ENCODE peak calls at places on chromosomes 6 and 20, in seven cellular contexts. X, T, Q, B, A, R and P are unnamed samples.

GRCh38 chr6:154502564-154502963 is 7.9 kb downstream of the CNKSR3 start:
- DNase-seq in A (no peak), Q (no peak), R (no peak), T (no peak), B (no peak), X (no peak), P (no peak)

GRCh38 chr6:166934174-166934573 is 22.2 kb downstream of the RNASET2 start:
- DNase-seq in R (no peak), B (no peak), X (no peak), A (no peak), T (no peak), Q (no peak), P (no peak)

GRCh38 chr6:141418076-141418475 is 714.6 kb upstream of the GJE1 start:
- DNase-seq in Q (no peak), R (no peak), T (no peak), A (no peak), X (no peak), B (no peak), P (no peak)

GRCh38 chr6:136753624-136754023 is 38.7 kb downstream of the MAP3K5 start:
- DNase-seq in A (no peak), R (no peak), B (no peak), X (peak), Q (no peak), T (no peak), P (no peak)

GRCh38 chr6:89067796-89068195 is 12.8 kb upstream of the PNRC1 start:
- DNase-seq in B (no peak), X (no peak), A (no peak), T (no peak), R (no peak), Q (no peak), P (no peak)

GRCh38 chr20:64131406-64131805 is 24.0 kb upstream of the NPBWR2 start:
- DNase-seq in Q (no peak), A (no peak), T (peak), B (no peak), R (peak), X (no peak), P (peak)

GRCh38 chr6:166814386-166814785 is 142.0 kb downstream of the RNASET2 start:
- DNase-seq in Q (no peak), A (no peak), B (no peak), T (no peak), R (no peak), X (no peak), P (no peak)

GRCh38 chr6:12071064-12071615 is 59.0 kb downstream of the HIVEP1 start:
- DNase-seq in R (no peak), X (no peak), T (no peak), B (no peak), Q (no peak), A (no peak), P (no peak)

GRCh38 chr20:19814241-19814640 is 56.2 kb downstream of the RIN2 start:
- DNase-seq in A (no peak), B (no peak), Q (no peak), X (no peak), T (no peak), R (no peak), P (no peak)

GRCh38 chr20:32440069-32440757 is 82.1 kb downstream of the ASXL1 start:
- DNase-seq in T (no peak), A (no peak), Q (no peak), R (no peak), X (no peak), B (no peak), P (no peak)

GRCh38 chr20:45355209-45355608 is 7.0 kb upstream of the SDC4 start:
- DNase-seq in A (no peak), T (no peak), B (peak), R (peak), X (peak), Q (no peak), P (peak)

GRCh38 chr6:104019075-104019474 is 840.6 kb downstream of the HACE1 start:
- DNase-seq in T (no peak), B (no peak), R (no peak), Q (no peak), X (no peak), A (no peak), P (no peak)

GRCh38 chr20:44819936-44820335 is 9.6 kb upstream of the RIMS4 start:
- DNase-seq in B (no peak), R (no peak), T (no peak), X (no peak), A (no peak), Q (no peak), P (no peak)

GRCh38 chr20:33686008-33686983 is at the start of gene E2F1:
- DNase-seq in Q (peak), X (peak), B (peak), A (peak), R (peak), T (peak), P (peak)

GRCh38 chr6:5120011-5120410 is 34.9 kb downstream of the PPP1R3G start:
- DNase-seq in R (no peak), Q (no peak), X (no peak), B (no peak), T (no peak), A (no peak), P (no peak)

GRCh38 chr6:37316071-37316470 is 37.7 kb upstream of the RNF8 start:
- DNase-seq in A (no peak), T (no peak), X (peak), R (no peak), Q (no peak), B (no peak), P (no peak)

GRCh38 chr6:99232003-99232402 is 117.5 kb downstream of the FAXC start:
- DNase-seq in A (no peak), Q (no peak), X (no peak), B (no peak), T (no peak), R (no peak), P (no peak)

GRCh38 chr20:3658708-3659491 is 4.3 kb downstream of the GFRA4 start:
- DNase-seq in Q (no peak), T (no peak), R (no peak), X (no peak), A (no peak), B (no peak), P (peak)
- TF ChIP-seq CTCF in Q (no peak), T (no peak), R (no peak), X (no peak), A (no peak), B (no peak), P (no peak)

DNA sequence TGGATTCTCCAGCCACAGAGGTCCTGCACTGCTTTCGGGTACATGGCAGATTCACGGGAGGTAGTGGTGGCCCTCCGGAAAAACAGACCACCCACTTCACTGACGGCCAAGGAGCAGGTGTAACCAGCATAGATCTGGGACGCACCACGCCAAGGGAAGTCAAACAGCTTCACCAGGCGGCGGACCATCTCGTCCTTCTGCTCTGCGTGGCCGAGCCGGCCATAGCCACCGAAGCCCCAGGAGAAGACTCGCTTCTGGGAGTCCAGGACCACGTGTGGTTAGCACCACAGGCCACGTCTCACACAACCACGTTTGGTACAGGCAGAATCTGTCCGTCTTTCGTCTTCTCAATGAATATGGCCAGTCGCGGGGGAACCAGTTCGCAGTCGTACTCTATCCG is 184.8 kb upstream of the COL21A1 start:
- DNase-seq in R (no peak), B (no peak), A (no peak), Q (no peak), T (no peak), X (no peak), P (no peak)
- H3K4me3 ChIP-seq in R (no peak), B (no peak), A (no peak), Q (no peak), T (no peak), X (no peak), P (no peak)

GRCh38 chr6:52201493-52201892 is 15.3 kb downstream of the IL17A start:
- DNase-seq in B (no peak), A (no peak), T (no peak), X (no peak), R (no peak), Q (no peak), P (no peak)

GRCh38 chr6:52208612-52209011 is 22.4 kb downstream of the IL17A start:
- DNase-seq in R (no peak), A (no peak), X (no peak), B (no peak), T (no peak), Q (no peak), P (no peak)

GRCh38 chr6:52209672-52210626 is 23.8 kb downstream of the IL17A start:
- DNase-seq in B (no peak), T (no peak), A (no peak), Q (no peak), R (no peak), X (no peak), P (no peak)

GRCh38 chr6:52207066-52207465 is 20.9 kb downstream of the IL17A start:
- DNase-seq in Q (no peak), T (no peak), B (no peak), A (no peak), X (no peak), R (no peak), P (no peak)
- TF ChIP-seq CTCF in Q (no peak), T (no peak), B (no peak), A (no peak), X (no peak), R (no peak), P (no peak)

GRCh38 chr20:24111858-24112257 is 123.3 kb upstream of the GGTLC1 start:
- DNase-seq in R (no peak), B (no peak), Q (no peak), T (no peak), X (no peak), A (no peak), P (no peak)
- H3K4me3 ChIP-seq in R (no peak), B (no peak), Q (no peak), T (no peak), X (no peak), A (no peak), P (no peak)

GRCh38 chr20:59403962-59404314 is 103.5 kb downstream of the EDN3 start:
- DNase-seq in T (no peak), X (no peak), A (no peak), R (no peak), Q (no peak), B (no peak), P (no peak)
- TF ChIP-seq CTCF in T (no peak), X (no peak), A (no peak), R (no peak), Q (no peak), B (no peak), P (no peak)

GRCh38 chr6:107634147-107635057 is 144.5 kb downstream of the SOBP start:
- DNase-seq in X (peak), B (no peak), T (peak), R (no peak), A (no peak), Q (no peak), P (no peak)
- H3K4me3 ChIP-seq in X (no peak), B (no peak), T (peak), R (no peak), A (peak), Q (no peak), P (peak)

GRCh38 chr20:48080583-48080982 is 295.3 kb upstream of the SULF2 start:
- DNase-seq in X (no peak), Q (no peak), R (no peak), B (no peak), T (no peak), A (no peak), P (no peak)
- TF ChIP-seq CTCF in X (no peak), Q (no peak), R (no peak), B (no peak), T (no peak), A (no peak), P (no peak)